ENCODE peak calls at places on chromosome 17, in nine cellular contexts. H, W, Z, C, E, V, P, O and L are unnamed samples.

GRCh38 chr17:21218101-21218500 is 4.1 kb upstream of the TMEM11 start:
- DNase-seq in H (no peak), W (no peak), Z (no peak), C (no peak), E (no peak), V (no peak), P (no peak), O (no peak), L (no peak)

GRCh38 chr17:35666967-35667552 is 64.4 kb upstream of the RASL10B start:
- DNase-seq in H (no peak), W (no peak), Z (peak; percentile 42), C (no peak), E (no peak), V (no peak), P (no peak), O (no peak), L (no peak)

GRCh38 chr17:57125406-57125805 is 40.4 kb downstream of the AKAP1 start:
- DNase-seq in H (no peak), W (no peak), Z (no peak), C (no peak), E (no peak), V (no peak), P (no peak), O (no peak), L (no peak)

GRCh38 chr17:44029736-44030135 is 15.0 kb upstream of the TMEM101 start:
- DNase-seq in H (no peak), W (no peak), Z (no peak), C (no peak), E (no peak), V (no peak), P (no peak), O (no peak), L (no peak)

GRCh38 chr17:55157165-55157564 is 107.6 kb upstream of the HLF start:
- DNase-seq in H (no peak), W (no peak), Z (peak; percentile 53), C (no peak), E (no peak), V (no peak), P (peak; percentile 25), O (no peak), L (no peak)

GRCh38 chr17:79008666-79009387 is 737 bp downstream of the CANT1 start:
- DNase-seq in H (no peak), W (no peak), Z (no peak), C (no peak), E (no peak), V (no peak), P (no peak), O (no peak), L (no peak)

GRCh38 chr17:15262291-15263205 is 2.6 kb downstream of the PMP22 start:
- DNase-seq in H (peak; percentile 68), W (peak; percentile 35), Z (peak; percentile 83), C (peak; percentile 27), E (no peak), V (peak; percentile 59), P (no peak), O (peak; percentile 77), L (no peak)

GRCh38 chr17:13598353-13599167 is 3.2 kb downstream of the HS3ST3A1 start:
- DNase-seq in H (no peak), W (no peak), Z (no peak), C (no peak), E (no peak), V (no peak), P (no peak), O (no peak), L (no peak)

DNA sequence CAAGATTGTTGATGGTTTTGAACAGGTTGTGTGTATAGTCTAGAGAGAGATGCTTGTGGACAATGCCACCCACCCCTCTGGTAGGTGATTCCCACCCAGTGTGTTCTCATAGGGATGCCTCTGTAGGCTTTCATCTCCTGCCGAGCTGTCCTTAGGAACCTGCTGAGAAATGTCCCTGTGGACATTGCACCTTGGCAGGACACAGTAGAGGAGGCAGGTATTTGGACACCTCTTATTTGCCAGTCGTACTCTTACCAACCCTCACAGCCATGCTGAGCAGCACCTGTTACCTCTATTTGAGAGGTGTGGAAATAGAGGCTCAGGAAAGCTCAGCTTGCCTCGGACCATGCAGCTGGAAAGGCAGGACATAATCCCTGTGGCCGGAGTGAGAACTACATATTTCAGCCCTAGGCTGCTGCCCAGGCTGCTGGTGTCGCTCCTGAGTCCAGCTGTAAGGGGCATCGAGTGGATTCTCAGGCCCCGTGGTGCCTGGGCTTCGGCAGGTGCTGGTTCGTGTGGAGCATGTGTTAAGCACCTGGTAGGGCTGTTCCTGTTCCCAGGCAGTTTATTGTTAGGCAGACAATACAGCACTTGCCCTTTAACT is 33.3 kb downstream of the EPN2 start:
- DNase-seq in H (no peak), W (no peak), Z (no peak), C (no peak), E (no peak), V (peak; percentile 25), P (no peak), O (no peak), L (no peak)
- TF ChIP-seq CTCF in H (peak; percentile 10), W (no peak), Z (no peak), C (no peak), E (no peak), V (peak; percentile 34), P (peak; percentile 7), O (no peak), L (no peak)

GRCh38 chr17:7586673-7587419 is 3.0 kb downstream of the SOX15 start:
- DNase-seq in H (no peak), W (no peak), Z (no peak), C (no peak), E (peak; percentile 36), V (no peak), P (no peak), O (no peak), L (no peak)
- TF ChIP-seq CTCF in H (no peak), W (peak; percentile 18), Z (no peak), C (peak; percentile 25), E (peak; percentile 64), V (no peak), P (peak; percentile 44), O (no peak), L (peak; percentile 8)

GRCh38 chr17:42025191-42025579 is 5.3 kb downstream of the NKIRAS2 start:
- DNase-seq in H (no peak), W (no peak), Z (no peak), C (no peak), E (no peak), V (no peak), P (no peak), O (no peak), L (no peak)

GRCh38 chr17:42027540-42027889 is 7.6 kb downstream of the NKIRAS2 start:
- DNase-seq in H (no peak), W (no peak), Z (no peak), C (no peak), E (no peak), V (no peak), P (no peak), O (no peak), L (no peak)

GRCh38 chr17:42026821-42027539 is 7.1 kb downstream of the NKIRAS2 start:
- DNase-seq in H (no peak), W (no peak), Z (no peak), C (no peak), E (no peak), V (no peak), P (no peak), O (no peak), L (no peak)

GRCh38 chr17:42028791-42029127 is 8.9 kb downstream of the NKIRAS2 start:
- DNase-seq in H (no peak), W (no peak), Z (no peak), C (no peak), E (no peak), V (no peak), P (no peak), O (no peak), L (no peak)

DNA sequence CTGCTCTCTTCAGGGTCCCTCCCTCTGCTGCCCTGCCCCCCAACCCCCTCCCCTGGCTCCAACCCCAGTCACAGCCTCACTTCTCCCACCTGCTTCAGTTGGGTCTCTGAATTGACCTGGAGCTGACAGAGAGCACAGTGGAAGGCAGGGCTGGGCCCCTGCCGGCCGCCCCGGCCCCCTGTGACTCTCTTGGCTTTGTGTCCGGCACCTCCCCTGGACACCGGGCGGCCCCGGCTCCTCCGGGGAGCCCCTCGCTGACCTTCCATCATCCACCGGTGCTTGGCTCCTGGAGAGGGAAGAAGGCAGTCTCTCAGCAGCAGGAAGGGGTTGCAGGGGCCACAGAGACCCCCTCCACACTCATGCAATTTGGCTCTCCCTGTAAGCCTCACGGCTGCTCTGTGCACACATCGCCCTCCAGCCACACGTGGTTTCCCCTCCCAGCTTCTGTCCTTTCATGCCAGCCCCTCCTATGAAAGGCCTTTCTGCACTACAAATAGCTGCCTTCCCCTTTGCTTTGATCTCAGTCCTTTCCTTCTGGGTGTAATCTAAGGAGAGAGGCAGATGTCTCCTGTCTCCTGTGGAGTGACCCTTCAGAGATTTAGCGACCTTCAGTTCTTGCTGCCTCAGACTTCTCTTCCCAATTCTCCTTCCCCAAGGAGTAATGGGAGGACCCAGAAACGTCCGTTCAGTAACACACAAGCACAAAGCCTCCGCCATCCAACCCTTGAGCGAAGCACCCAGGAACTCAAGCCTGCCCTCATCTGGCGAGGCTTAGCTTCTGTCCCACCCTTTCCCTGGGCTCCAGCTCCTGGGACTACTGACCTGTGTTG is 8.3 kb downstream of the NKIRAS2 start:
- DNase-seq in H (no peak), W (no peak), Z (no peak), C (no peak), E (no peak), V (peak; percentile 46), P (no peak), O (no peak), L (no peak)
- TF ChIP-seq CTCF in H (no peak), W (no peak), Z (peak; percentile 4), C (peak; percentile 29), E (peak; percentile 54), V (no peak), P (peak; percentile 53), O (no peak), L (no peak)

GRCh38 chr17:76597156-76598003 is 11.7 kb upstream of the ST6GALNAC2 start:
- DNase-seq in H (no peak), W (no peak), Z (no peak), C (no peak), E (peak; percentile 21), V (no peak), P (no peak), O (peak; percentile 55), L (peak; percentile 27)

GRCh38 chr17:76599699-76600460 is 14.2 kb upstream of the ST6GALNAC2 start:
- DNase-seq in H (no peak), W (no peak), Z (peak; percentile 18), C (no peak), E (no peak), V (no peak), P (no peak), O (no peak), L (no peak)

GRCh38 chr17:76594676-76595075 is 9.0 kb upstream of the ST6GALNAC2 start:
- DNase-seq in H (no peak), W (no peak), Z (no peak), C (no peak), E (no peak), V (no peak), P (no peak), O (no peak), L (no peak)

GRCh38 chr17:76601042-76601441 is 15.4 kb upstream of the ST6GALNAC2 start:
- DNase-seq in H (no peak), W (no peak), Z (no peak), C (no peak), E (no peak), V (no peak), P (no peak), O (no peak), L (no peak)

DNA sequence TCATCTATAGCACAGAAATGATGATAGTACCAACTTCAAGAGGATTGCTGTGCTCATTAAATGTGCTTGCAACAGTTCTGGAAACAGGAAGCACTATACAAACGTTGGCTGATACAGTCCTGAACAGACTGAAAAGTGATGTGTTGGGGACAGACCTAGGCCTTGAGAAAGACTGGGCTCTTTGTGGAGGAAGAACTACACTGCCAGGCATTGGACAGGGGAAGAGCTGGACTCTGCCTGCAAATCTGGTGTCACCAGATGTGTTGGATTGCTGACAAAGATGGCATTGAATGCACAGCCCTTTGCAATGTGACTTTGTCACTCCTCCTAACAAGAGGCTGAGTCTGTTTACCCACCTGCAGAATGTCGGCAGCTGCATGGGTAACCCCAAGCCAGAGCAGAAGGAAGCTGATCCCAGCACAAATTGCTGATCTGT is 12.4 kb upstream of the ST6GALNAC2 start:
- DNase-seq in H (no peak), W (no peak), Z (no peak), C (no peak), E (peak; percentile 21), V (no peak), P (no peak), O (no peak), L (no peak)
- TF ChIP-seq CTCF in H (no peak), W (no peak), Z (no peak), C (no peak), E (no peak), V (no peak), P (no peak), O (no peak), L (no peak)